ENCODE peak calls at places on chromosomes 11 and 22, in nine cellular contexts. Y, J, T, X, M, U, N, R and Q are unnamed samples.
A peak's percentile ranks its signal among the peaks of the same experiment; 100 is the strongest.

GRCh38 chr22:39130152-39130704 is 22.3 kb downstream of the CBX7 start:
- DNase-seq in R (no peak), Y (no peak), N (no peak), U (no peak), M (no peak), J (no peak), T (no peak), X (no peak), Q (no peak)

GRCh38 chr22:38148252-38148651 is 33.4 kb downstream of the PLA2G6 start:
- DNase-seq in M (peak; percentile 82), Y (no peak), U (no peak), X (no peak), N (no peak), R (no peak), T (no peak), J (no peak), Q (no peak)

GRCh38 chr11:66367561-66368312 is 3.8 kb downstream of the SLC29A2 start:
- DNase-seq in Y (no peak), J (no peak), N (no peak), R (no peak), U (no peak), M (no peak), X (no peak), T (no peak), Q (no peak)

GRCh38 chr11:23778971-23779370 is 717.9 kb upstream of the LUZP2 start:
- DNase-seq in N (no peak), J (no peak), R (no peak), T (no peak), X (no peak), Y (no peak), U (no peak), M (no peak), Q (no peak)

GRCh38 chr11:119318240-119319135 is 1.6 kb upstream of the MCAM start:
- DNase-seq in R (no peak), U (no peak), J (no peak), T (no peak), Y (no peak), N (peak; percentile 49), M (peak; percentile 69), X (no peak), Q (peak; percentile 66)

GRCh38 chr11:77096591-77097019 is 6.0 kb upstream of the OMP start:
- DNase-seq in T (no peak), J (no peak), M (no peak), Y (no peak), N (no peak), U (no peak), R (no peak), X (no peak), Q (no peak)

GRCh38 chr11:15754221-15754620 is 602.1 kb downstream of the SOX6 start:
- DNase-seq in R (no peak), M (no peak), Y (no peak), X (no peak), U (no peak), T (no peak), N (no peak), J (no peak), Q (no peak)

GRCh38 chr22:45866398-45867117 is 110.4 kb downstream of the WNT7B start:
- DNase-seq in R (no peak), M (no peak), J (peak; percentile 20), U (no peak), N (no peak), Y (no peak), T (no peak), X (no peak), Q (no peak)

GRCh38 chr22:40951795-40952602 is 821 bp downstream of the RBX1 start:
- DNase-seq in N (no peak), X (no peak), T (no peak), U (no peak), Y (no peak), J (no peak), R (no peak), M (no peak), Q (no peak)

GRCh38 chr22:21087119-21087518 is 41.4 kb downstream of the LRRC74B start:
- DNase-seq in T (no peak), N (no peak), M (no peak), J (no peak), R (no peak), X (no peak), Y (no peak), U (no peak), Q (no peak)

GRCh38 chr22:45263790-45264269 is 20.9 kb upstream of the UPK3A start:
- DNase-seq in M (peak; percentile 76), R (no peak), Y (peak; percentile 48), J (peak; percentile 78), T (no peak), U (peak; percentile 81), X (no peak), N (peak; percentile 74), Q (peak; percentile 35)

GRCh38 chr22:35630387-35630793 is 13.3 kb upstream of the MB start:
- DNase-seq in R (no peak), N (no peak), J (no peak), U (peak; percentile 41), Y (no peak), M (peak; percentile 80), T (no peak), X (no peak), Q (no peak)

GRCh38 chr11:65870307-65870658 is 2.3 kb downstream of the EFEMP2 start:
- DNase-seq in M (no peak), T (no peak), X (no peak), N (no peak), J (no peak), Y (no peak), U (no peak), R (no peak), Q (no peak)

GRCh38 chr11:34238533-34238932 is 119.3 kb downstream of the ABTB2 start:
- DNase-seq in M (no peak), N (no peak), J (no peak), T (no peak), R (no peak), U (no peak), X (no peak), Y (no peak), Q (no peak)

GRCh38 chr11:118343248-118343647 is 743 bp upstream of the CD3D start:
- DNase-seq in U (no peak), X (no peak), Y (no peak), J (no peak), T (no peak), N (no peak), M (no peak), R (peak; percentile 50), Q (no peak)

GRCh38 chr11:96055706-96056387 is 131.9 kb upstream of the MTMR2 start:
- DNase-seq in Y (no peak), N (no peak), J (no peak), T (no peak), R (no peak), U (no peak), X (no peak), M (peak; percentile 18), Q (no peak)

GRCh38 chr22:20174785-20175596 is 24.1 kb upstream of the CCDC188 start:
- DNase-seq in Y (no peak), J (no peak), U (no peak), M (no peak), R (no peak), X (no peak), N (no peak), T (no peak), Q (no peak)